ENCODE peak calls at places on chromosomes 13 and 19, in nine cellular contexts. Y is kidney epithelial cell; D is activated T-cell treated with anti-CD3 and anti-CD28 coated beads for 1 hour; U is K562; T is T-helper 1 cell; P is myocyte; K is RKO; L is CD8-positive, alpha-beta memory T cell; M is EH. J is an unnamed sample.

GRCh38 chr13:81318231-81319019 is 977.5 kb upstream of the SPRY2 start:
- DNase-seq in U (no peak), P (no peak), D (no peak), M (no peak), K (no peak), L (no peak), Y (no peak), T (no peak), J (no peak)

GRCh38 chr13:40313269-40314200 is 352.9 kb downstream of the FOXO1 start:
- DNase-seq in T (no peak), P (no peak), L (no peak), M (peak), Y (no peak), D (no peak), K (no peak), U (no peak), J (no peak)

GRCh38 chr13:110825516-110825915 is 89.4 kb downstream of the ANKRD10 start:
- DNase-seq in M (no peak), K (no peak), P (no peak), D (no peak), T (no peak), U (no peak), L (no peak), Y (no peak), J (no peak)

GRCh38 chr13:34201050-34201913 is 383.3 kb downstream of the RFC3 start:
- DNase-seq in T (no peak), Y (no peak), U (no peak), L (no peak), K (no peak), M (peak), P (peak), D (no peak), J (no peak)

GRCh38 chr13:114089341-114089740 is 43.1 kb downstream of the RASA3 start:
- DNase-seq in Y (no peak), D (no peak), U (no peak), T (no peak), P (no peak), L (peak), K (no peak), M (no peak), J (no peak)

GRCh38 chr13:44822291-44822690 is 167.0 kb downstream of the NUFIP1 start:
- DNase-seq in P (no peak), M (no peak), K (no peak), Y (no peak), U (no peak), D (no peak), L (no peak), T (no peak), J (no peak)

GRCh38 chr19:49890349-49891311 is 6.1 kb downstream of the IL4I1 start:
- DNase-seq in T (peak), U (peak), L (peak), K (no peak), P (no peak), D (peak), Y (no peak), M (peak), J (peak)

GRCh38 chr19:19562665-19563347 is 24.7 kb downstream of the CILP2 start:
- DNase-seq in D (peak), T (peak), Y (no peak), L (peak), U (no peak), M (no peak), K (no peak), P (no peak), J (no peak)

GRCh38 chr19:54462713-54463530 is 656 bp downstream of the LENG9 start:
- DNase-seq in T (peak), P (peak), U (peak), K (peak), L (peak), D (peak), M (peak), Y (no peak), J (peak)

GRCh38 chr19:4678881-4679379 is 8.8 kb upstream of the MYDGF start:
- DNase-seq in U (peak), P (no peak), T (no peak), K (no peak), Y (no peak), M (peak), D (no peak), L (no peak), J (peak)

GRCh38 chr19:9523885-9524474 is 14.5 kb downstream of the ZNF426 start:
- DNase-seq in U (no peak), M (no peak), K (no peak), D (no peak), T (no peak), L (no peak), Y (no peak), P (peak), J (no peak)

GRCh38 chr13:67023088-67023893 is 206.8 kb downstream of the PCDH9 start:
- DNase-seq in K (no peak), D (no peak), T (no peak), U (no peak), Y (peak), M (peak), L (no peak), P (peak), J (peak)

GRCh38 chr13:20161275-20161950 is 561 bp upstream of the GJA3 start:
- DNase-seq in Y (no peak), U (no peak), M (peak), P (no peak), T (peak), K (no peak), L (peak), D (peak), J (peak)

GRCh38 chr13:46181799-46182490 is at the start of gene LCP1:
- DNase-seq in Y (no peak), P (no peak), L (peak), D (peak), K (peak), M (no peak), T (peak), U (peak), J (peak)

GRCh38 chr13:32261567-32261966 is 53.6 kb downstream of the ZAR1L start:
- DNase-seq in U (peak), L (no peak), K (peak), D (no peak), T (no peak), P (peak), Y (peak), M (peak), J (no peak)

GRCh38 chr13:22789916-22790315 is 390.9 kb upstream of the SGCG start:
- DNase-seq in P (no peak), M (no peak), K (no peak), T (no peak), U (no peak), D (no peak), L (no peak), Y (no peak), J (peak)

GRCh38 chr19:48982280-48982679 is 10.8 kb downstream of the GYS1 start:
- DNase-seq in D (no peak), P (no peak), L (no peak), U (no peak), K (no peak), T (no peak), M (no peak), Y (no peak), J (no peak)

GRCh38 chr13:46124531-46124966 is 19.7 kb upstream of the CPB2 start:
- DNase-seq in U (no peak), Y (no peak), M (no peak), L (no peak), D (peak), K (no peak), P (no peak), T (peak), J (no peak)

GRCh38 chr13:48626726-48627451 is 26.8 kb upstream of the CYSLTR2 start:
- DNase-seq in K (no peak), M (no peak), L (no peak), T (no peak), Y (no peak), D (no peak), U (no peak), P (no peak), J (no peak)

GRCh38 chr19:3606690-3607289 is at the start of gene TBXA2R:
- DNase-seq in U (peak), L (peak), T (peak), K (peak), M (peak), D (peak), P (peak), Y (no peak), J (no peak)

GRCh38 chr19:14337510-14337909 is 43.7 kb upstream of the ADGRE5 start:
- DNase-seq in U (peak), T (peak), K (peak), M (peak), D (peak), P (no peak), L (peak), Y (no peak), J (peak)

GRCh38 chr13:23399254-23399796 is 34.2 kb downstream of the SACS start:
- DNase-seq in L (no peak), D (no peak), M (no peak), U (no peak), K (no peak), Y (no peak), P (no peak), T (no peak), J (peak)

GRCh38 chr13:29868581-29868980 is 18.2 kb upstream of the UBL3 start:
- DNase-seq in L (no peak), D (no peak), P (peak), M (no peak), T (no peak), U (no peak), K (no peak), Y (no peak), J (no peak)

GRCh38 chr19:35955881-35956634 is 19.9 kb downstream of the LRFN3 start:
- DNase-seq in Y (no peak), D (no peak), M (no peak), T (no peak), L (no peak), U (no peak), P (no peak), K (no peak), J (no peak)

GRCh38 chr19:3398114-3398899 is 31.9 kb downstream of the NFIC start:
- DNase-seq in D (no peak), P (no peak), M (no peak), K (no peak), L (no peak), U (no peak), T (no peak), Y (no peak), J (no peak)

GRCh38 chr13:105908581-105908980 is 626.9 kb downstream of the EFNB2 start:
- DNase-seq in D (no peak), U (no peak), T (peak), L (no peak), M (peak), Y (no peak), P (peak), K (no peak), J (peak)

GRCh38 chr19:23203841-23204344 is 46.3 kb downstream of the ZNF724 start:
- DNase-seq in U (no peak), T (no peak), L (no peak), K (no peak), P (no peak), D (no peak), M (peak), Y (no peak), J (no peak)

GRCh38 chr13:107211073-107211472 is 643.1 kb upstream of the ARGLU1 start:
- DNase-seq in D (peak), Y (peak), U (peak), M (peak), P (peak), T (peak), L (no peak), K (peak), J (peak)

GRCh38 chr19:21474671-21475181 is 30.7 kb upstream of the ZNF429 start:
- DNase-seq in P (no peak), M (peak), L (peak), T (peak), Y (peak), K (no peak), U (no peak), D (peak), J (no peak)

GRCh38 chr19:33250500-33250899 is 24.9 kb upstream of the SLC7A10 start:
- DNase-seq in T (no peak), K (no peak), M (no peak), D (no peak), U (no peak), Y (no peak), P (no peak), L (no peak), J (no peak)

GRCh38 chr19:7512400-7512851 is 3.5 kb upstream of the ZNF358 start:
- DNase-seq in D (no peak), Y (no peak), T (no peak), U (peak), M (peak), L (no peak), P (no peak), K (peak), J (no peak)

GRCh38 chr13:84655677-84656076 is 773.4 kb upstream of the SLITRK1 start:
- DNase-seq in Y (no peak), K (no peak), U (no peak), D (no peak), M (peak), L (no peak), T (no peak), P (no peak), J (no peak)

GRCh38 chr13:100298116-100298681 is 209.3 kb downstream of the PCCA start:
- DNase-seq in U (no peak), Y (no peak), D (no peak), P (no peak), T (no peak), M (no peak), K (no peak), L (no peak), J (no peak)

GRCh38 chr19:40612831-40613668 is 11.9 kb downstream of the LTBP4 start:
- DNase-seq in Y (no peak), U (peak), K (no peak), M (no peak), D (peak), P (no peak), L (peak), T (peak), J (no peak)

GRCh38 chr13:52686381-52686780 is 33.7 kb downstream of the SUGT1 start:
- DNase-seq in L (no peak), K (no peak), M (peak), D (no peak), P (peak), T (no peak), Y (no peak), U (no peak), J (peak)

GRCh38 chr13:113153810-113154748 is 4.4 kb upstream of the PROZ start:
- DNase-seq in K (peak), Y (no peak), L (peak), D (peak), P (peak), U (peak), M (peak), T (peak), J (peak)

J was measured in SW480.